ENCODE peak calls at places on chromosome 1, in six cellular contexts. U, Z, D, Y, F and X are unnamed samples.

GRCh38 chr1:198534540-198535413 is 5.7 kb downstream of the ATP6V1G3 start:
- DNase-seq in D (no peak), Z (no peak), Y (no peak), U (no peak), F (no peak), X (no peak)

GRCh38 chr1:161357073-161357472 is 10.6 kb downstream of the CFAP126 start:
- DNase-seq in D (no peak), U (no peak), Z (no peak), Y (no peak), F (no peak), X (no peak)

GRCh38 chr1:21818661-21819060 is 6.6 kb downstream of the LDLRAD2 start:
- DNase-seq in Z (peak; percentile 39), D (peak; percentile 49), F (peak; percentile 97), U (no peak), Y (peak; percentile 58), X (no peak)

GRCh38 chr1:201361652-201362504 is 15.6 kb downstream of the TNNT2 start:
- DNase-seq in U (no peak), F (peak; percentile 91), D (peak; percentile 55), Z (peak; percentile 73), Y (peak; percentile 71), X (peak; percentile 70)

GRCh38 chr1:211870156-211870555 is 39.6 kb upstream of the LPGAT1 start:
- DNase-seq in F (no peak), Z (no peak), U (no peak), Y (no peak), D (peak; percentile 15), X (no peak)

GRCh38 chr1:93842750-93843500 is 36.1 kb downstream of the DNTTIP2 start:
- DNase-seq in Z (no peak), F (no peak), U (no peak), D (peak; percentile 36), Y (no peak), X (no peak)

GRCh38 chr1:150577557-150578277 is 1.7 kb downstream of the MCL1 start:
- DNase-seq in F (no peak), D (peak; percentile 69), Y (peak; percentile 11), Z (no peak), U (no peak), X (no peak)

GRCh38 chr1:89842547-89843278 is 21.9 kb downstream of the LRRC8D start:
- DNase-seq in Y (peak; percentile 19), F (no peak), U (no peak), Z (no peak), D (peak; percentile 65), X (no peak)

GRCh38 chr1:248820041-248820585 is 5.6 kb downstream of the SH3BP5L start:
- DNase-seq in F (no peak), Z (no peak), D (no peak), U (no peak), Y (no peak), X (no peak)

GRCh38 chr1:213986020-213986924 is 1.5 kb upstream of the PROX1 start:
- DNase-seq in F (no peak), Z (no peak), Y (no peak), U (no peak), D (no peak), X (no peak)

GRCh38 chr1:156583821-156584622 is 4.5 kb downstream of the TTC24 start:
- DNase-seq in Z (peak; percentile 80), F (peak; percentile 85), D (peak; percentile 92), Y (peak; percentile 91), U (peak; percentile 35), X (peak; percentile 79)

GRCh38 chr1:22815421-22816062 is 104.9 kb downstream of the EPHB2 start:
- DNase-seq in U (no peak), F (no peak), Y (no peak), Z (no peak), D (no peak), X (no peak)

GRCh38 chr1:31761883-31762282 is 2.3 kb downstream of the ADGRB2 start:
- DNase-seq in F (no peak), U (no peak), Z (no peak), D (peak; percentile 45), Y (no peak), X (no peak)

GRCh38 chr1:111406325-111406768 is 21.2 kb downstream of the OVGP1 start:
- DNase-seq in D (peak; percentile 77), U (peak; percentile 26), F (no peak), Z (no peak), Y (peak; percentile 25), X (peak; percentile 12)

GRCh38 chr1:179881642-179882252 is 338 bp upstream of the TOR1AIP1 start:
- DNase-seq in U (no peak), Z (no peak), D (peak; percentile 98), Y (peak; percentile 92), F (no peak), X (peak; percentile 89)

GRCh38 chr1:248691567-248692155 is 10.9 kb downstream of the OR14I1 start:
- DNase-seq in D (no peak), F (no peak), Z (no peak), U (no peak), Y (no peak), X (no peak)

GRCh38 chr1:28887418-28887834 is 26.9 kb upstream of the EPB41 start:
- DNase-seq in Z (peak; percentile 61), U (peak; percentile 68), D (no peak), Y (peak; percentile 60), F (peak; percentile 58), X (no peak)